ENCODE peak calls at places on chromosomes 11 and 22, in four cellular contexts. Z, X, P and K are unnamed samples.
A peak's percentile ranks its signal among the peaks of the same experiment; 100 is the strongest.

GRCh38 chr11:12746593-12747097 is 72.4 kb downstream of the TEAD1 start:
- DNase-seq in Z (no peak), X (peak; percentile 96), P (peak; percentile 29), K (peak; percentile 91)

GRCh38 chr11:46248270-46249102 is 29.0 kb upstream of the CREB3L1 start:
- DNase-seq in Z (no peak), X (peak; percentile 74), P (peak; percentile 33), K (no peak)

GRCh38 chr11:122100222-122101080 is 15.6 kb downstream of the BLID start:
- DNase-seq in Z (no peak), X (no peak), P (no peak), K (no peak)

GRCh38 chr11:82047200-82047599 is 686.5 kb downstream of the FAM181B start:
- DNase-seq in Z (no peak), X (no peak), P (no peak), K (no peak)

GRCh38 chr11:128939591-128939990 is 3.1 kb downstream of the TP53AIP1 start:
- DNase-seq in Z (no peak), X (no peak), P (no peak), K (no peak)

GRCh38 chr11:22703040-22703439 is 36.6 kb downstream of the GAS2 start:
- DNase-seq in Z (peak; percentile 21), X (peak; percentile 18), P (peak; percentile 88), K (peak; percentile 39)

GRCh38 chr11:57405271-57405890 is 14.9 kb upstream of the PRG2 start:
- DNase-seq in Z (no peak), X (no peak), P (no peak), K (no peak)

GRCh38 chr11:60859616-60860250 is 4.0 kb upstream of the PTGDR2 start:
- DNase-seq in Z (no peak), X (no peak), P (no peak), K (no peak)

GRCh38 chr11:66069715-66070603 is at the start of gene PACS1:
- DNase-seq in Z (no peak), X (peak; percentile 77), P (peak; percentile 25), K (peak; percentile 72)

GRCh38 chr22:44668190-44668885 is 33.7 kb upstream of the PRR5 start:
- DNase-seq in Z (no peak), X (no peak), P (no peak), K (peak; percentile 62)

GRCh38 chr11:44982496-44983062 is 31.9 kb upstream of the TP53I11 start:
- DNase-seq in Z (no peak), X (no peak), P (no peak), K (no peak)

GRCh38 chr11:75532200-75532972 is 6.6 kb upstream of the GDPD5 start:
- DNase-seq in Z (peak; percentile 40), X (peak; percentile 91), P (peak; percentile 70), K (peak; percentile 80)

GRCh38 chr11:84261707-84262106 is 975.5 kb upstream of the CCDC90B start:
- DNase-seq in Z (no peak), X (no peak), P (no peak), K (no peak)

GRCh38 chr11:5284551-5285130 is 14.9 kb upstream of the HBE1 start:
- DNase-seq in Z (no peak), X (peak; percentile 94), P (no peak), K (no peak)

GRCh38 chr11:12088047-12088481 is 22.3 kb upstream of the MICAL2 start:
- DNase-seq in Z (no peak), X (peak; percentile 78), P (no peak), K (no peak)

GRCh38 chr22:16958475-16958874 is 49.5 kb downstream of the GAB4 start:
- DNase-seq in Z (no peak), X (no peak), P (no peak), K (no peak)

GRCh38 chr11:64445651-64446050 is 86.7 kb downstream of the RPS6KA4 start:
- DNase-seq in Z (no peak), X (no peak), P (no peak), K (no peak)

GRCh38 chr22:29587938-29588699 is 7.2 kb upstream of the NIPSNAP1 start:
- DNase-seq in Z (no peak), X (no peak), P (peak; percentile 41), K (no peak)

GRCh38 chr11:72040497-72041363 is 39.6 kb downstream of the NUMA1 start:
- DNase-seq in Z (no peak), X (peak; percentile 88), P (peak; percentile 88), K (peak; percentile 81)

DNA sequence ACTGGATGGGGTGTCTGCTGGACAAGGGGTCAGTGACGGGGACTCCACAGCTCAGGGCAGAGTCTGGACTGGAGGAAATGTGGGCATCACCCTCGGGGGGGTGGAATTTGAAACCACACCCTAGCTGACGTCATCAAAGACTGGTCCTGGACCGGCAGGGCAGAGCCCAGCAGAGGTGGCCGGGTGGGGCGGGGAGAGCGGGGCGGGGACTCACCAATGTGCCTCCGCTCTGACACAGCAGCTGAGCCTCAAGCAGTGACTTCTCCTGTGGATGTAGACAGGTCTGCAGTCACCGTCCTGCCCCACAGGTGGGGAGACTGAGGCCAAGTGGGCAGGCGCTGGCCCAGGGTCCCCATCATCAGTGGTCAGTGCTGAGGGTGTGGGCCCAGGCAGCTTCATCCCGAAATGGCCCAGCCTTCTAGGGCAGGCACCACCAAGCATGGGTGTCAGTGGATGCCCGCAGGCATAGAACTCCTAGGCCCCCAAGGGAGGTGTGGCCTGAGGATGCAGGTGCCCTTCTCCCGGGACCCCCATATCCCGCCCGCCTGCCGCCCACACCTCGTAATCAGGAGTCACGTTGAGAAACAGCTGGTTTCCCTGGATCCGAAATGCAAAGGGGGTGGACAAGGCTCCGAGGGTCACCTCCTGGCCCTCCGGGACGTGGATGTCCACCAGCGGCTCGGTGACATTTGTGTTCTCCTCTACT is 603 bp downstream of the CDHR5 start:
- DNase-seq in Z (no peak), X (no peak), P (no peak), K (no peak)
- TF ChIP-seq TARDBP in Z (no peak), X (no peak), P (no peak), K (no peak)

GRCh38 chr11:132840660-132841059 is 691.6 kb downstream of the OPCML start:
- DNase-seq in Z (no peak), X (no peak), P (no peak), K (no peak)

GRCh38 chr11:132840220-132840619 is 692.1 kb downstream of the OPCML start:
- DNase-seq in Z (no peak), X (no peak), P (no peak), K (no peak)

GRCh38 chr11:132839226-132839625 is 693.1 kb downstream of the OPCML start:
- DNase-seq in Z (no peak), X (no peak), P (no peak), K (no peak)

GRCh38 chr11:132838621-132839020 is 693.7 kb downstream of the OPCML start:
- DNase-seq in Z (no peak), X (no peak), P (no peak), K (no peak)
- TF ChIP-seq SP1 in Z (no peak), X (no peak), P (no peak), K (no peak)

DNA sequence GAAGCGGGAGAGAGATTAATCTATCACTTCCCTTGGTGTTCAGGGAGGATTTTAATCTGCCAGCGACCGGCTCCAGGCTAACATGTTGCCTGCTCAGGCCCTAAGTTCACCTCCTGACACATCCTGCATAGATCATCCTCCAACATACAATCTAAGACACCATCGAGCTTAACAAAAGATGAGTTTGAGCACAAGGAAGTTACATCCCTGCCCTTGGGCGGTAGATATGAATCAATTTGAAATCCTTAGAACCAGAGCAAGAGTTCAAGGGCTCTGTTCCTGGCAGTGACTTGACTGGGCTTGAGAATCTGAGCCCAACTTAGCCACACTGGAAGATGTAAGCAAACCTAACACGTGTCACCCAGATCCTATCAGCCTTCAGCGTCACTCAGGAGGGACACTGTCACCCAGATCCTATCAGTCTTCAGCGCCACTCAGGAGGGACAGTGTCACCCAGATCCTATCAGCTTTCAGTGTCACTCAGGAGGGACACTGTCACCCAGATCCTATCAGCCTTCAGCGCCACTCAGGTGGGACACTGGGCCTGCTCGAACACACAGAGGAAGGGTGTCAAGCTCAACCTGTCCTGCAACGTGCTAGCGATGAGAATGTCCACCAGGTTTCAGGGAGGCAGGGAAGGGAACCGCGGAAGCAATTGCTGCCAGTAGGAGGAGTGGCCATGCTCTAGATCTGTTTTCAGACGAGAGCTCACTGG is 32.7 kb upstream of the CTSD start:
- DNase-seq in Z (no peak), X (no peak), P (no peak), K (no peak)
- TF ChIP-seq FOXK2 in Z (no peak), X (no peak), P (no peak), K (no peak)

DNA sequence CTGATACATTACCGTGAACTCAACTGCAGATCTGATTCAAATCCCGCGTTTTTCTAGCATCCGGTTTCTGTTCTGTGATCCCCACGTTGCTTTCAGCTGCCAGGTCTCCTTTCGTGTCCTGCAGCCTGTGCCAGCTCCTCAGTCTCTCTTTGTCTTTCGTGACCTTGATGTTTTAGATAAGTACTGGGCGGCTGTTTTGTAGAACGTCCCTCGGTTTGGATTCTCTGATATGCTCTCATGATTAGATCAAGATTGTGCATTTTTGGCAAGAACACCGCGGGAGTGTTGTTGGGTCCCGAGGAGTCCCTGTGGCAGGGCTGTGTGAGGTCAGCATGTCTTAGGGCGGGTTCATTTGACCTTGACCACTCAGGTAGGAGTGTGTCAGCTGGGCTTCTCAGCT is 38.6 kb downstream of the KCNQ1 start:
- DNase-seq in Z (no peak), X (no peak), P (no peak), K (peak; percentile 5)
- TF ChIP-seq TARDBP in Z (no peak), X (no peak), P (no peak), K (no peak)

GRCh38 chr22:38569972-38570840 is at the start of gene DMC1:
- DNase-seq in Z (peak; percentile 73), X (peak; percentile 94), P (peak; percentile 69), K (peak; percentile 100)

GRCh38 chr22:38572065-38572464 is 2.1 kb upstream of the DMC1 start:
- DNase-seq in Z (peak; percentile 12), X (peak; percentile 61), P (peak; percentile 38), K (peak; percentile 53)

GRCh38 chr22:38567531-38568245 is 2.3 kb downstream of the DMC1 start:
- DNase-seq in Z (no peak), X (no peak), P (no peak), K (no peak)

GRCh38 chr22:38569181-38569971 is 607 bp downstream of the DMC1 start:
- DNase-seq in Z (no peak), X (peak; percentile 39), P (no peak), K (peak; percentile 52)

DNA sequence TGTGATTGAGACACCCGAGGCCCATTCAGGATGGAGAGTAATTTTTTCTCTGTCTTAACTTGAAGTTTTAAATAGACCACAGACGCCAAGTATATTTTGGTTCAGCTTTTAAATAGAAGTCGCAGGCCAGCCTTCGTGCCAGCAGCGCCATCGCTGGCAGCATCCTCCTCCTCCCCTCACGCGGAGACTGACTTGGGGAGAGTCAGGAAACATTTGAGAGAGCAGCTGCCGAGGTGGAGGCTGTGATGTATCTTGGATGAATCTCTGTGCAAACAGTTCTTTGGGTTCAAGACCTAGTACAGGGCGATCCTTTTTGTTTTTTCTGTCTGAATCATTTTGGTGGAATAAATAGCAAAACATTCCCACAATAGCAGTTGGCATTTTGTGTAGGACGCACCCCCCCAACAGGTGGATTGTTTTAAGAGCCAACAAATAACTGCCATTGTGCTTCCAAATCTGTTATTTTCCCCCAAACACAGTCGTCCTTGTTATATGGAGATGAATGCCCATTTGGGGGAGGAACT is 920 bp upstream of the DMC1 start:
- DNase-seq in Z (no peak), X (peak; percentile 41), P (no peak), K (peak; percentile 41)
- TF ChIP-seq SP1 in Z (no peak), X (no peak), P (no peak), K (no peak)

GRCh38 chr11:35614949-35615569 is 3.2 kb upstream of the FJX1 start:
- DNase-seq in Z (no peak), X (no peak), P (no peak), K (no peak)

GRCh38 chr11:35618497-35619029 is 303 bp downstream of the FJX1 start:
- DNase-seq in Z (no peak), X (peak; percentile 25), P (no peak), K (peak; percentile 38)

GRCh38 chr11:35617316-35617686 is 959 bp upstream of the FJX1 start:
- DNase-seq in Z (no peak), X (no peak), P (no peak), K (no peak)

GRCh38 chr11:35617687-35618496 is at the start of gene FJX1:
- DNase-seq in Z (no peak), X (peak; percentile 63), P (peak; percentile 17), K (peak; percentile 74)

GRCh38 chr11:35615911-35616900 is 2.1 kb upstream of the FJX1 start:
- DNase-seq in Z (no peak), X (peak; percentile 62), P (peak; percentile 27), K (no peak)
- TF ChIP-seq FOXK2 in Z (no peak), X (no peak), P (no peak), K (no peak)